ENCODE peak calls at places on chromosomes 11 and 22, in five cellular contexts. O is HEK293T; Z is central memory CD4-positive, alpha-beta T cell; D is Calu3; B is ACHN. U is an unnamed sample.

GRCh38 chr22:20084547-20085413 is 4.7 kb downstream of the DGCR8 start:
- DNase-seq in O (peak), Z (no peak), D (peak), B (peak), U (peak)

GRCh38 chr11:71447791-71448256 is 369 bp downstream of the DHCR7 start:
- DNase-seq in O (peak), Z (no peak), D (peak), B (no peak), U (peak)

GRCh38 chr11:112597290-112597689 is 336.6 kb upstream of the PLET1 start:
- DNase-seq in O (no peak), Z (no peak), D (no peak), B (no peak), U (no peak)

GRCh38 chr11:62433141-62433543 is 14.3 kb downstream of the SCGB1A1 start:
- DNase-seq in O (no peak), Z (no peak), D (no peak), B (peak), U (no peak)

GRCh38 chr11:21465203-21465602 is 727.7 kb upstream of the ANO5 start:
- DNase-seq in O (no peak), Z (no peak), D (no peak), B (no peak), U (no peak)

GRCh38 chr11:106950067-106950491 is 68.2 kb downstream of the GUCY1A2 start:
- DNase-seq in O (no peak), Z (no peak), D (no peak), B (no peak), U (no peak)

GRCh38 chr22:24685804-24686203 is 82.8 kb downstream of the GGT1 start:
- DNase-seq in O (no peak), Z (no peak), D (no peak), B (no peak), U (no peak)

GRCh38 chr11:134947556-134947955 is 535.5 kb upstream of the B3GAT1 start:
- DNase-seq in O (no peak), Z (no peak), D (no peak), B (no peak), U (no peak)

GRCh38 chr11:14133381-14133780 is 170.9 kb downstream of the SPON1 start:
- DNase-seq in O (no peak), Z (no peak), D (no peak), B (no peak), U (peak)

GRCh38 chr11:20035701-20036601 is 124.3 kb downstream of the DBX1 start:
- DNase-seq in O (no peak), Z (no peak), D (no peak), B (peak), U (no peak)

GRCh38 chr11:27596388-27596787 is 89.8 kb upstream of the LIN7C start:
- DNase-seq in O (no peak), Z (no peak), D (no peak), B (no peak), U (no peak)

GRCh38 chr22:28594784-28595324 is 84.8 kb downstream of the TTC28 start:
- DNase-seq in O (peak), Z (peak), D (no peak), B (peak), U (peak)

GRCh38 chr11:115927823-115928329 is 423.7 kb upstream of the CADM1 start:
- DNase-seq in O (no peak), Z (no peak), D (no peak), B (no peak), U (no peak)

GRCh38 chr22:46830841-46831240 is 68.4 kb downstream of the TBC1D22A start:
- DNase-seq in O (no peak), Z (no peak), D (no peak), B (no peak), U (no peak)

GRCh38 chr11:85021066-85021465 is 606.1 kb downstream of the DLG2 start:
- DNase-seq in O (no peak), Z (no peak), D (no peak), B (no peak), U (no peak)

GRCh38 chr11:113505541-113506375 is 30.6 kb upstream of the DRD2 start:
- DNase-seq in O (no peak), Z (no peak), D (peak), B (no peak), U (peak)

GRCh38 chr11:57248780-57249383 is 11.8 kb upstream of the APLNR start:
- DNase-seq in O (peak), Z (no peak), D (peak), B (peak), U (peak)

GRCh38 chr11:27722117-27722844 is 22.0 kb upstream of the BDNF start:
- DNase-seq in O (no peak), Z (no peak), D (peak), B (peak), U (no peak)

GRCh38 chr22:30857791-30858190 is 110.8 kb downstream of the MORC2 start:
- DNase-seq in O (peak), Z (no peak), D (no peak), B (no peak), U (no peak)

GRCh38 chr11:119743041-119743440 is 14.0 kb upstream of the NECTIN1 start:
- DNase-seq in O (no peak), Z (no peak), D (no peak), B (no peak), U (peak)

GRCh38 chr11:121416909-121417567 is 35.1 kb upstream of the SORL1 start:
- DNase-seq in O (no peak), Z (peak), D (peak), B (peak), U (peak)

GRCh38 chr11:75236062-75236461 is 4.5 kb upstream of the TPBGL start:
- DNase-seq in O (no peak), Z (no peak), D (no peak), B (no peak), U (no peak)

GRCh38 chr22:27835446-27835845 is 33.9 kb upstream of the MN1 start:
- DNase-seq in O (no peak), Z (no peak), D (no peak), B (no peak), U (no peak)

GRCh38 chr11:123481647-123482046 is 51.6 kb downstream of the GRAMD1B start:
- DNase-seq in O (no peak), Z (no peak), D (no peak), B (no peak), U (no peak)

GRCh38 chr11:69966910-69967309 is 111.2 kb upstream of the ANO1 start:
- DNase-seq in O (no peak), Z (no peak), D (no peak), B (no peak), U (no peak)

GRCh38 chr22:44182591-44183588 is 2.2 kb downstream of the PARVG start:
- DNase-seq in O (no peak), Z (peak), D (no peak), B (no peak), U (peak)

GRCh38 chr11:35153280-35153679 is 14.3 kb downstream of the CD44 start:
- DNase-seq in O (no peak), Z (no peak), D (no peak), B (no peak), U (no peak)

U was measured in small intestine.